ENCODE peak calls at places on chromosomes 7 and 10, in ten cellular contexts. One of them, this sample, is unnamed.

GRCh38 chr10:133154996-133155778 is 4.8 kb upstream of the KNDC1 start:
- DNase-seq in colonic mucosa: no peak
- DNase-seq in CD8-positive, alpha-beta memory T cell: no peak
- DNase-seq in Panc1: no peak
- DNase-seq in SK-N-SH: no peak
- DNase-seq in psoas muscle: no peak
- DNase-seq in stomach: no peak
- DNase-seq in effector memory CD4-positive, alpha-beta T cell: no peak
- DNase-seq in hepatocyte: no peak
- DNase-seq in tibial nerve: no peak
- DNase-seq in this sample: no peak

GRCh38 chr7:91800389-91800788 is 80.1 kb downstream of the MTERF1 start:
- DNase-seq in SK-N-SH: no peak
- DNase-seq in stomach: no peak
- DNase-seq in Panc1: no peak
- DNase-seq in tibial nerve: no peak
- DNase-seq in hepatocyte: no peak
- DNase-seq in psoas muscle: no peak
- DNase-seq in colonic mucosa: no peak
- DNase-seq in effector memory CD4-positive, alpha-beta T cell: no peak
- DNase-seq in CD8-positive, alpha-beta memory T cell: no peak
- DNase-seq in this sample: peak; percentile 35

GRCh38 chr10:131062621-131063260 is 248.8 kb downstream of the TCERG1L start:
- DNase-seq in SK-N-SH: no peak
- DNase-seq in hepatocyte: no peak
- DNase-seq in effector memory CD4-positive, alpha-beta T cell: no peak
- DNase-seq in psoas muscle: no peak
- DNase-seq in colonic mucosa: no peak
- DNase-seq in CD8-positive, alpha-beta memory T cell: no peak
- DNase-seq in stomach: no peak
- DNase-seq in tibial nerve: no peak
- DNase-seq in Panc1: no peak
- DNase-seq in this sample: no peak

GRCh38 chr10:118953999-118954398 is 75.5 kb upstream of the NANOS1 start:
- DNase-seq in Panc1: no peak
- DNase-seq in colonic mucosa: no peak
- DNase-seq in tibial nerve: peak; percentile 19
- DNase-seq in effector memory CD4-positive, alpha-beta T cell: no peak
- DNase-seq in stomach: peak; percentile 8
- DNase-seq in hepatocyte: no peak
- DNase-seq in psoas muscle: no peak
- DNase-seq in SK-N-SH: no peak
- DNase-seq in CD8-positive, alpha-beta memory T cell: no peak
- DNase-seq in this sample: no peak

GRCh38 chr7:52764502-52765169 is 270.8 kb upstream of the POM121L12 start:
- DNase-seq in tibial nerve: no peak
- DNase-seq in hepatocyte: no peak
- DNase-seq in colonic mucosa: no peak
- DNase-seq in Panc1: no peak
- DNase-seq in CD8-positive, alpha-beta memory T cell: no peak
- DNase-seq in SK-N-SH: no peak
- DNase-seq in stomach: no peak
- DNase-seq in effector memory CD4-positive, alpha-beta T cell: no peak
- DNase-seq in psoas muscle: no peak
- DNase-seq in this sample: no peak

GRCh38 chr7:18257711-18258110 is 230.1 kb upstream of the PRPS1L1 start:
- DNase-seq in effector memory CD4-positive, alpha-beta T cell: no peak
- DNase-seq in tibial nerve: no peak
- DNase-seq in psoas muscle: no peak
- DNase-seq in hepatocyte: peak; percentile 45
- DNase-seq in CD8-positive, alpha-beta memory T cell: no peak
- DNase-seq in stomach: no peak
- DNase-seq in SK-N-SH: no peak
- DNase-seq in colonic mucosa: no peak
- DNase-seq in Panc1: no peak
- DNase-seq in this sample: no peak

GRCh38 chr7:131961281-131961680 is 404.9 kb upstream of the PODXL start:
- DNase-seq in CD8-positive, alpha-beta memory T cell: no peak
- DNase-seq in tibial nerve: no peak
- DNase-seq in hepatocyte: no peak
- DNase-seq in colonic mucosa: no peak
- DNase-seq in Panc1: no peak
- DNase-seq in stomach: no peak
- DNase-seq in psoas muscle: no peak
- DNase-seq in SK-N-SH: no peak
- DNase-seq in effector memory CD4-positive, alpha-beta T cell: no peak
- DNase-seq in this sample: no peak

GRCh38 chr7:471866-472639 is 47.6 kb downstream of the PDGFA start:
- DNase-seq in SK-N-SH: no peak
- DNase-seq in CD8-positive, alpha-beta memory T cell: no peak
- DNase-seq in Panc1: no peak
- DNase-seq in hepatocyte: peak; percentile 83
- DNase-seq in effector memory CD4-positive, alpha-beta T cell: no peak
- DNase-seq in tibial nerve: no peak
- DNase-seq in psoas muscle: peak; percentile 96
- DNase-seq in stomach: peak; percentile 72
- DNase-seq in colonic mucosa: no peak
- DNase-seq in this sample: peak; percentile 81

GRCh38 chr10:131726460-131726861 is 174.3 kb upstream of the PPP2R2D start:
- DNase-seq in stomach: peak; percentile 43
- DNase-seq in hepatocyte: peak; percentile 67
- DNase-seq in colonic mucosa: peak; percentile 19
- DNase-seq in SK-N-SH: peak; percentile 87
- DNase-seq in effector memory CD4-positive, alpha-beta T cell: no peak
- DNase-seq in tibial nerve: peak; percentile 38
- DNase-seq in Panc1: no peak
- DNase-seq in CD8-positive, alpha-beta memory T cell: no peak
- DNase-seq in psoas muscle: peak; percentile 68
- DNase-seq in this sample: peak; percentile 55

GRCh38 chr7:69893915-69894314 is 295.6 kb downstream of the AUTS2 start:
- DNase-seq in tibial nerve: no peak
- DNase-seq in Panc1: no peak
- DNase-seq in stomach: no peak
- DNase-seq in CD8-positive, alpha-beta memory T cell: no peak
- DNase-seq in effector memory CD4-positive, alpha-beta T cell: no peak
- DNase-seq in colonic mucosa: no peak
- DNase-seq in SK-N-SH: peak; percentile 51
- DNase-seq in hepatocyte: peak; percentile 26
- DNase-seq in psoas muscle: no peak
- DNase-seq in this sample: no peak

GRCh38 chr7:69890081-69890369 is 291.8 kb downstream of the AUTS2 start:
- DNase-seq in tibial nerve: no peak
- DNase-seq in colonic mucosa: no peak
- DNase-seq in stomach: no peak
- DNase-seq in hepatocyte: no peak
- DNase-seq in psoas muscle: no peak
- DNase-seq in effector memory CD4-positive, alpha-beta T cell: no peak
- DNase-seq in SK-N-SH: no peak
- DNase-seq in Panc1: no peak
- DNase-seq in CD8-positive, alpha-beta memory T cell: no peak
- DNase-seq in this sample: no peak

GRCh38 chr7:69892790-69893189 is 294.5 kb downstream of the AUTS2 start:
- DNase-seq in CD8-positive, alpha-beta memory T cell: no peak
- DNase-seq in hepatocyte: no peak
- DNase-seq in SK-N-SH: no peak
- DNase-seq in colonic mucosa: no peak
- DNase-seq in Panc1: no peak
- DNase-seq in stomach: no peak
- DNase-seq in psoas muscle: no peak
- DNase-seq in tibial nerve: no peak
- DNase-seq in effector memory CD4-positive, alpha-beta T cell: no peak
- DNase-seq in this sample: no peak

DNA sequence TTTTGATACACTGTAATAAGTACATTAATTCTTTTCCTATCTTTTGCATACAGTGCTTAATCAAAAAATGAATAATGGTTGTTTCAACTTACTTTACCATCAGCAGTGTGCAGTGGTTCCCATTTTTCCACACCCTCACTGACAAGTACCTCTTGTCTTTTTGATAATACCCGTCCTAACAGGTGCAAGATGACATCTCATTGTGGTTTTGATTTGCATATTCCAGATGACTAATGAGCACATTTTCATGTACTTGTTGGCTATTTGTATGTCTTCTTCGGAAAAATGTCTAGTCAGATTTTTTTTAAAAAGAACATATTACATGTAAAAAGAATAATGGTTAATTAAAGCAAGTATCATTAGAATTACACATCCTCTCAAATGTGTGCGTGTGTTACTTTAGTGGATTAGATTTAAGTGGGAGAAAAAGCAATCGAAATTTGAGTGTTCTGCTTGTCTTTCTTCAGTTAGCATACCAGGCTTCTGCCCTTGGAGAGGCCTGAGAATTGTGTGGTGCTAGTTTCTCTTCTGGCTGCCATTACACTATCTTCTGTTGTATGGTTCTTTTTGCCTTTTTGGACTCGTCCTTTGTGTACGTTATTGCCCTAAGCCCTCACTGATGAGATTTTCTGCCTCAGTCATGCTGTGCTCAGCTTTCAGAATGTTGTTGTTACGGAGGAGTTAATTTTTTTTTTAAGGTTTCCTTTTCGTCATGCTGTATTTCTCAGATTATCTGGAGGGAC is 291.2 kb downstream of the AUTS2 start:
- DNase-seq in Panc1: no peak
- DNase-seq in stomach: no peak
- DNase-seq in CD8-positive, alpha-beta memory T cell: no peak
- DNase-seq in hepatocyte: no peak
- DNase-seq in effector memory CD4-positive, alpha-beta T cell: no peak
- DNase-seq in SK-N-SH: no peak
- DNase-seq in colonic mucosa: no peak
- DNase-seq in psoas muscle: no peak
- DNase-seq in tibial nerve: no peak
- DNase-seq in this sample: no peak
- H3K4me1 ChIP-seq in Panc1: no peaks in the 10 kb centered on the region
- H3K4me1 ChIP-seq in stomach: no peaks in the 10 kb centered on the region
- H3K4me1 ChIP-seq in CD8-positive, alpha-beta memory T cell: no peaks in the 10 kb centered on the region
- H3K4me1 ChIP-seq in hepatocyte: no peaks in the 10 kb centered on the region
- H3K4me1 ChIP-seq in effector memory CD4-positive, alpha-beta T cell: no peaks in the 10 kb centered on the region
- H3K4me1 ChIP-seq in SK-N-SH: peaks cover 5% of the 10 kb centered on the region
- H3K4me1 ChIP-seq in colonic mucosa: no peaks in the 10 kb centered on the region
- H3K4me1 ChIP-seq in psoas muscle: peaks cover 3% of the 10 kb centered on the region
- H3K4me1 ChIP-seq in tibial nerve: no peaks in the 10 kb centered on the region
- H3K4me1 ChIP-seq in this sample: no peaks in the 10 kb centered on the region

GRCh38 chr7:157586426-157586955 is 249.7 kb downstream of the DNAJB6 start:
- DNase-seq in SK-N-SH: no peak
- DNase-seq in tibial nerve: no peak
- DNase-seq in effector memory CD4-positive, alpha-beta T cell: no peak
- DNase-seq in colonic mucosa: no peak
- DNase-seq in stomach: no peak
- DNase-seq in hepatocyte: no peak
- DNase-seq in Panc1: no peak
- DNase-seq in CD8-positive, alpha-beta memory T cell: no peak
- DNase-seq in psoas muscle: no peak
- DNase-seq in this sample: no peak
- H3K4me1 ChIP-seq in SK-N-SH: no peaks in the 10 kb centered on the region
- H3K4me1 ChIP-seq in tibial nerve: no peaks in the 10 kb centered on the region
- H3K4me1 ChIP-seq in effector memory CD4-positive, alpha-beta T cell: no peaks in the 10 kb centered on the region
- H3K4me1 ChIP-seq in colonic mucosa: no peaks in the 10 kb centered on the region
- H3K4me1 ChIP-seq in stomach: no peaks in the 10 kb centered on the region
- H3K4me1 ChIP-seq in hepatocyte: no peaks in the 10 kb centered on the region
- H3K4me1 ChIP-seq in Panc1: no peaks in the 10 kb centered on the region
- H3K4me1 ChIP-seq in CD8-positive, alpha-beta memory T cell: peaks cover 10% of the 10 kb centered on the region
- H3K4me1 ChIP-seq in psoas muscle: no peaks in the 10 kb centered on the region
- H3K4me1 ChIP-seq in this sample: no peaks in the 10 kb centered on the region

GRCh38 chr10:55370021-55370420 is 569.0 kb upstream of the PCDH15 start:
- DNase-seq in SK-N-SH: peak; percentile 29
- DNase-seq in psoas muscle: no peak
- DNase-seq in hepatocyte: peak; percentile 9
- DNase-seq in Panc1: no peak
- DNase-seq in effector memory CD4-positive, alpha-beta T cell: no peak
- DNase-seq in tibial nerve: no peak
- DNase-seq in stomach: no peak
- DNase-seq in colonic mucosa: no peak
- DNase-seq in CD8-positive, alpha-beta memory T cell: no peak
- DNase-seq in this sample: no peak

GRCh38 chr10:55374060-55374459 is 573.0 kb upstream of the PCDH15 start:
- DNase-seq in CD8-positive, alpha-beta memory T cell: no peak
- DNase-seq in Panc1: no peak
- DNase-seq in effector memory CD4-positive, alpha-beta T cell: no peak
- DNase-seq in tibial nerve: no peak
- DNase-seq in hepatocyte: peak; percentile 4
- DNase-seq in stomach: no peak
- DNase-seq in SK-N-SH: no peak
- DNase-seq in colonic mucosa: no peak
- DNase-seq in psoas muscle: peak; percentile 20
- DNase-seq in this sample: peak; percentile 16

DNA sequence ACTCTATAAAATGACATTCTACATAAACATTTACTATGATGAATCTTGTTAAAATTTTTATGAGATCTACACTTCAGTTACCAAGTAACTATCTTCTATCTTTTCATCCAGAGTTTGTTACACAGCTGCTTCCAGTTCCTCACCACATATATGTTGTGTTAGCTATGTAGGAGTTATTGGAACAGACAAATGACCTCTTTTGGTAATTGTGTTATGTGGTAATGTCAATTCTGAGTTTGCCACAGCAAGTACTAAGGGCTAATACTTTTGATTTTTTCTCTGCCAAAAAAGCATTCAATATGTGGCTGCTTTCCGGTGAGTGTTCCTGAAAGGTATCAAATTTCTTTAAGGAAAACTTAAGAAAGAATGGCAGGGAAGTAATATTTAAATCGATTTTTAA is 573.9 kb upstream of the PCDH15 start:
- DNase-seq in psoas muscle: no peak
- DNase-seq in effector memory CD4-positive, alpha-beta T cell: no peak
- DNase-seq in tibial nerve: no peak
- DNase-seq in stomach: no peak
- DNase-seq in colonic mucosa: no peak
- DNase-seq in CD8-positive, alpha-beta memory T cell: no peak
- DNase-seq in SK-N-SH: no peak
- DNase-seq in Panc1: no peak
- DNase-seq in hepatocyte: no peak
- DNase-seq in this sample: no peak
- H3K4me1 ChIP-seq in psoas muscle: no peaks in the 10 kb centered on the region
- H3K4me1 ChIP-seq in effector memory CD4-positive, alpha-beta T cell: no peaks in the 10 kb centered on the region
- H3K4me1 ChIP-seq in tibial nerve: no peaks in the 10 kb centered on the region
- H3K4me1 ChIP-seq in stomach: no peaks in the 10 kb centered on the region
- H3K4me1 ChIP-seq in colonic mucosa: no peaks in the 10 kb centered on the region
- H3K4me1 ChIP-seq in CD8-positive, alpha-beta memory T cell: no peaks in the 10 kb centered on the region
- H3K4me1 ChIP-seq in SK-N-SH: peaks cover 4% of the 10 kb centered on the region
- H3K4me1 ChIP-seq in Panc1: no peaks in the 10 kb centered on the region
- H3K4me1 ChIP-seq in hepatocyte: peaks cover under 1% of the 10 kb centered on the region
- H3K4me1 ChIP-seq in this sample: peaks cover 4% of the 10 kb centered on the region

GRCh38 chr10:45483002-45483401 is 109.0 kb downstream of the ALOX5 start:
- DNase-seq in stomach: no peak
- DNase-seq in psoas muscle: no peak
- DNase-seq in tibial nerve: no peak
- DNase-seq in SK-N-SH: no peak
- DNase-seq in Panc1: no peak
- DNase-seq in effector memory CD4-positive, alpha-beta T cell: no peak
- DNase-seq in hepatocyte: no peak
- DNase-seq in CD8-positive, alpha-beta memory T cell: no peak
- DNase-seq in colonic mucosa: no peak
- DNase-seq in this sample: no peak

GRCh38 chr10:45476559-45476958 is 102.5 kb downstream of the ALOX5 start:
- DNase-seq in hepatocyte: no peak
- DNase-seq in tibial nerve: no peak
- DNase-seq in SK-N-SH: no peak
- DNase-seq in psoas muscle: no peak
- DNase-seq in stomach: no peak
- DNase-seq in effector memory CD4-positive, alpha-beta T cell: no peak
- DNase-seq in Panc1: no peak
- DNase-seq in CD8-positive, alpha-beta memory T cell: no peak
- DNase-seq in colonic mucosa: no peak
- DNase-seq in this sample: no peak

GRCh38 chr10:45480294-45480693 is 106.3 kb downstream of the ALOX5 start:
- DNase-seq in effector memory CD4-positive, alpha-beta T cell: no peak
- DNase-seq in SK-N-SH: no peak
- DNase-seq in Panc1: no peak
- DNase-seq in colonic mucosa: no peak
- DNase-seq in stomach: no peak
- DNase-seq in CD8-positive, alpha-beta memory T cell: no peak
- DNase-seq in hepatocyte: no peak
- DNase-seq in psoas muscle: no peak
- DNase-seq in tibial nerve: no peak
- DNase-seq in this sample: no peak
- H3K4me1 ChIP-seq in effector memory CD4-positive, alpha-beta T cell: no peaks in the 10 kb centered on the region
- H3K4me1 ChIP-seq in SK-N-SH: no peaks in the 10 kb centered on the region
- H3K4me1 ChIP-seq in Panc1: no peaks in the 10 kb centered on the region
- H3K4me1 ChIP-seq in colonic mucosa: no peaks in the 10 kb centered on the region
- H3K4me1 ChIP-seq in stomach: no peaks in the 10 kb centered on the region
- H3K4me1 ChIP-seq in CD8-positive, alpha-beta memory T cell: no peaks in the 10 kb centered on the region
- H3K4me1 ChIP-seq in hepatocyte: no peaks in the 10 kb centered on the region
- H3K4me1 ChIP-seq in psoas muscle: no peaks in the 10 kb centered on the region
- H3K4me1 ChIP-seq in tibial nerve: no peaks in the 10 kb centered on the region
- H3K4me1 ChIP-seq in this sample: no peaks in the 10 kb centered on the region